ENCODE peak calls at places on chromosome 17, in nine cellular contexts. Q is fibroblast of mammary gland; G is DMS153; B is cardiac fibroblast; W is NCI-H524; E is fibroblast of gingiva; S is stimulated activated CD4-positive, alpha-beta T cell treated with anti-CD3 and anti-CD28 coated beads, Interleukin-15, amount 100 ng/mL, for 1 hour; P is GOT3; N is GM04503. V is an unnamed sample.

GRCh38 chr17:65794572-65794971 is 233.1 kb upstream of the AXIN2 start:
- DNase-seq in Q (peak; percentile 47), G (no peak), B (peak; percentile 61), W (no peak), E (peak; percentile 5), S (no peak), P (no peak), N (no peak), V (no peak)

GRCh38 chr17:78568494-78569115 is 8.6 kb downstream of the DNAH17 start:
- DNase-seq in Q (peak; percentile 53), G (no peak), B (peak; percentile 70), W (no peak), E (no peak), S (no peak), P (no peak), N (no peak), V (no peak)

GRCh38 chr17:8985054-8985701 is 19.7 kb upstream of the PIK3R5 start:
- DNase-seq in Q (no peak), G (no peak), B (no peak), W (no peak), E (no peak), S (no peak), P (no peak), N (no peak), V (no peak)

GRCh38 chr17:27295945-27296344 is 2.0 kb downstream of the WSB1 start:
- DNase-seq in Q (no peak), G (no peak), B (peak; percentile 30), W (no peak), E (no peak), S (no peak), P (no peak), N (no peak), V (no peak)

GRCh38 chr17:35890774-35891155 is 10.6 kb upstream of the CCL5 start:
- DNase-seq in Q (no peak), G (peak; percentile 3), B (no peak), W (no peak), E (no peak), S (no peak), P (no peak), N (no peak), V (peak; percentile 66)

GRCh38 chr17:81396722-81397313 is 1.6 kb downstream of the BAHCC1 start:
- DNase-seq in Q (peak; percentile 38), G (no peak), B (peak; percentile 61), W (peak; percentile 64), E (no peak), S (no peak), P (no peak), N (no peak), V (peak; percentile 71)

GRCh38 chr17:53949473-53950090 is 126.9 kb downstream of the KIF2B start:
- DNase-seq in Q (no peak), G (no peak), B (no peak), W (no peak), E (no peak), S (no peak), P (no peak), N (no peak), V (no peak)

GRCh38 chr17:45143767-45144198 is 4.5 kb upstream of the HEXIM1 start:
- DNase-seq in Q (peak; percentile 92), G (no peak), B (peak; percentile 85), W (no peak), E (peak; percentile 98), S (no peak), P (peak; percentile 50), N (no peak), V (no peak)

GRCh38 chr17:40553694-40554534 is 11.4 kb downstream of the CCR7 start:
- DNase-seq in Q (peak; percentile 79), G (peak; percentile 16), B (peak; percentile 80), W (no peak), E (peak; percentile 94), S (no peak), P (no peak), N (peak; percentile 55), V (no peak)

GRCh38 chr17:12691173-12691572 is 25.5 kb downstream of the MYOCD start:
- DNase-seq in Q (peak; percentile 72), G (no peak), B (peak; percentile 67), W (no peak), E (peak; percentile 79), S (no peak), P (peak; percentile 14), N (peak; percentile 30), V (no peak)

GRCh38 chr17:21376585-21376834 is 353 bp downstream of the KCNJ12 start:
- DNase-seq in Q (no peak), G (no peak), B (no peak), W (no peak), E (no peak), S (no peak), P (no peak), N (no peak), V (no peak)

V was measured in COR-L47.